ENCODE peak calls at places on chromosomes 3 and 15, in six cellular contexts. G is endodermal cell, O is PC-9, S is hepatocyte, F is sigmoid colon, I is brain microvascular endothelial cell. E is an unnamed sample. For H3K27me3, the result is how much of the 10 kb centered on the place peaks cover.

GRCh38 chr3:10551821-10552630 is 46.6 kb upstream of the ATP2B2 start:
- DNase-seq in G (peak), O (no peak), S (no peak), F (peak), I (peak), E (no peak)

GRCh38 chr15:64749999-64750657 is 25.3 kb downstream of the RBPMS2 start:
- DNase-seq in G (peak), O (no peak), S (no peak), F (no peak), I (peak), E (no peak)

GRCh38 chr15:95303659-95304058 is 1026.8 kb upstream of the NR2F2 start:
- DNase-seq in G (no peak), O (no peak), S (no peak), F (no peak), I (no peak), E (no peak)

GRCh38 chr3:14488286-14489036 is 51.7 kb downstream of the GRIP2 start:
- DNase-seq in G (no peak), O (no peak), S (no peak), F (no peak), I (no peak), E (no peak)

GRCh38 chr3:108011616-108012015 is 79.2 kb downstream of the CD47 start:
- DNase-seq in G (no peak), O (no peak), S (no peak), F (no peak), I (no peak), E (no peak)

GRCh38 chr3:81989274-81989673 is 227.8 kb upstream of the GBE1 start:
- DNase-seq in G (no peak), O (no peak), S (no peak), F (no peak), I (no peak), E (no peak)

GRCh38 chr15:100727291-100727851 is 125.0 kb downstream of the ASB7 start:
- DNase-seq in G (no peak), O (no peak), S (no peak), F (no peak), I (no peak), E (no peak)

GRCh38 chr15:100919481-100920405 is 586 bp downstream of the LRRK1 start:
- DNase-seq in G (peak), O (no peak), S (peak), F (no peak), I (no peak), E (no peak)

GRCh38 chr15:95068847-95069518 is 837.6 kb downstream of the MCTP2 start:
- DNase-seq in G (no peak), O (no peak), S (no peak), F (no peak), I (no peak), E (no peak)

GRCh38 chr15:83200162-83200561 is 7.5 kb downstream of the HDGFL3 start:
- DNase-seq in G (no peak), O (no peak), S (no peak), F (no peak), I (peak), E (peak)

GRCh38 chr3:55951371-55951770 is 464.3 kb upstream of the WNT5A start:
- DNase-seq in G (no peak), O (no peak), S (no peak), F (no peak), I (no peak), E (no peak)

GRCh38 chr3:130786306-130786705 is 39.7 kb upstream of the PIK3R4 start:
- DNase-seq in G (no peak), O (no peak), S (no peak), F (no peak), I (no peak), E (no peak)

GRCh38 chr15:94231728-94232086 is 346 bp downstream of the MCTP2 start:
- DNase-seq in G (no peak), O (no peak), S (no peak), F (peak), I (no peak), E (no peak)

GRCh38 chr15:68375191-68375631 is 56.8 kb downstream of the ITGA11 start:
- DNase-seq in G (peak), O (no peak), S (no peak), F (peak), I (no peak), E (no peak)

GRCh38 chr15:69305204-69305931 is 6.7 kb downstream of the PAQR5 start:
- DNase-seq in G (no peak), O (no peak), S (peak), F (no peak), I (peak), E (peak)

GRCh38 chr15:70713547-70714414 is 49.6 kb downstream of the UACA start:
- DNase-seq in G (no peak), O (peak), S (no peak), F (no peak), I (no peak), E (no peak)

GRCh38 chr15:50315814-50316630 is 39.0 kb downstream of the GABPB1 start:
- DNase-seq in G (no peak), O (peak), S (peak), F (no peak), I (no peak), E (no peak)

GRCh38 chr15:56243774-56244236 is at the start of gene RFX7:
- DNase-seq in G (peak), O (no peak), S (peak), F (peak), I (peak), E (no peak)

GRCh38 chr3:52827441-52827840 is 3.0 kb downstream of the ITIH4 start:
- DNase-seq in G (no peak), O (no peak), S (peak), F (no peak), I (peak), E (no peak)

GRCh38 chr3:39933986-39934693 is 124.7 kb downstream of the MYRIP start:
- DNase-seq in G (no peak), O (no peak), S (no peak), F (no peak), I (no peak), E (no peak)
- TF ChIP-seq CTCF in G (no peak), O (no peak), S (no peak), F (no peak), I (no peak), E (no peak)

DNA sequence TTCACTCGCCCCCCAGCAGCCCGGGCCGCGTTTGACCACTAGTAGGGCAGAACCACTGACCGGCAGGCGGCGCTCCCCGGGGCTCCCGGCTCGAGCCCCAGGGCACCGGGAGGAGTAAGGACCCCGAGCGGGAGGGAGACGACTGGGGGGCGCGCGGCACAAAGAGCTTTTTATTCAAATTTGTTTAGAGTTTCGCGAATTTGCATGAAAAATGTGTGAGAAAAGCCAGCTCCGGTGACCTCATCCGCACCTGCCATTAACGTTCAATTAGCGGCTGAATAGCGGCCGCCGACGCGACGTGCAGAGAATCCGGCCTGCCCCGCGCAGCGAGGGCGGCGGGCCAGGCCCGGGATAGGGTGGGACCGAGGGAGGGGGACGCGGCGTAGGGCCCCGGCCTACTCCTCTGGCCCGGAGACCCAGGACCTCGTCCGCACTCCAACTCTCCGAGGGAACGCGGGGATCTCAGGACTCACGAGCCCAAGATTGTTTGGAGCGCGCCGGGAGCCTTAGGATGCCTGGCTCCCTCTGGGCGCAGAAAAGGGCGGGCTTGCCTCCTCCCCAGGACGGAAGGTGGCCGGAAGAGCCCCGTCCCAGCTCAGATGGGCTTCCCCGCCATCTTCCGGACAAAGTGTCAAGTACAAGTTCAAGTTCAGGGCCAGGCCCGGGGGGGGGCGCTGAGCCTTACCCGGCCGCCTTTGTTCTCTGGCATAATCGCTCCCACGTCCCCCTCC is 64.9 kb upstream of the POLG start:
- DNase-seq in G (peak), O (no peak), S (peak), F (no peak), I (no peak), E (no peak)
- H3K27me3 ChIP-seq in G (half or more), O (under half), S (half or more), F (under half), I (half or more), E (half or more)

GRCh38 chr3:181050738-181051137 is 61.2 kb upstream of the DNAJC19 start:
- DNase-seq in G (no peak), O (no peak), S (no peak), F (no peak), I (no peak), E (no peak)
- H3K4me3 ChIP-seq in G (no peak), O (no peak), S (no peak), F (no peak), I (no peak), E (no peak)

GRCh38 chr15:51386960-51387698 is 45.7 kb downstream of the GLDN start:
- DNase-seq in G (no peak), O (no peak), S (no peak), F (no peak), I (no peak), E (no peak)

GRCh38 chr15:51387699-51388041 is 46.2 kb downstream of the GLDN start:
- DNase-seq in G (no peak), O (no peak), S (no peak), F (no peak), I (no peak), E (no peak)

GRCh38 chr15:51388726-51389125 is 47.3 kb downstream of the GLDN start:
- DNase-seq in G (no peak), O (no peak), S (no peak), F (no peak), I (no peak), E (no peak)

GRCh38 chr15:51390239-51390931 is 48.9 kb downstream of the GLDN start:
- DNase-seq in G (no peak), O (no peak), S (no peak), F (no peak), I (no peak), E (no peak)

GRCh38 chr15:51390932-51391432 is 49.5 kb downstream of the GLDN start:
- DNase-seq in G (peak), O (no peak), S (no peak), F (no peak), I (no peak), E (no peak)
- TF ChIP-seq CTCF in G (peak), O (no peak), S (no peak), F (no peak), I (no peak), E (no peak)

GRCh38 chr15:37105795-37106333 is 5.5 kb upstream of the MEIS2 start:
- DNase-seq in G (no peak), O (no peak), S (no peak), F (no peak), I (no peak), E (no peak)
- H3K27me3 ChIP-seq in G (half or more), O (under half), S (half or more), F (under half), I (half or more), E (under half)

DNA sequence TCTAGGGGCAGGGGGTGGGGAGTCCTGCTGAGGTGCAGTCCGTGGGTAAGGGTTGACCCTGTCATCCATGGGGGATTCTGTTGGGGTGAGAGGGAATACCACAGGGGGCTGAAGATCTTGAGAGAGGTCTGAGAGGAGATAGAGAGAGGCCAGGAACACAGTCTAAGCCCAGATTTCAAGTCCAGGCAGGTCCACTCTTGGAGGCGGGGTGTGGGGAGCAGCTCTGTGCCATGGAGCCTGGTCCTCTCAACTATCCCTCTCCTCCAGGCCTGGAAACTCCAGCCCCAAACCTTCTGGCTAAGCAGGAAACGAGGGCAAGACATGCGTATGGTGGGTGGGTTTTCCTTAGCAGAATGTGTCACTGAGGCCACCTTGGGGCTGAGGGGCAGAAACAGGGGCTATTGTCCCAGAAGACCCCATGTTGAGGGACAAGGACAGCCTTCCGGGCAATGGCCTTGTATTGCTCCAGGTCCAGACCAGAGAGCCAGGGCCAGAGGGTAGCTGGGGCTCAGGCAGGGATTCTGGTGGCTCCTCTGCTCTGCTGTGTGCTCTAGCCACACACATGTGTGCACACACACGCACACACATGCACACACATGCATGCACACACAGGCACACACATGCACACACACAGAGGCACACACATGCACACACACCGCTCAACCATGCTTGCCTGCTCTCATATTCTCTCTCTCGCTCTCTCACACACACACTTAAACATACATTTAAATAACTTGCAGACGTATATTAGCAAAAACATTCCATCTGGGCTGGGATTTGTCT is 48.7 kb upstream of the MAGEF1 start:
- DNase-seq in G (no peak), O (no peak), S (no peak), F (no peak), I (no peak), E (no peak)
- H3K4me3 ChIP-seq in G (no peak), O (no peak), S (no peak), F (no peak), I (no peak), E (no peak)

E was measured in BJ.